ENCODE peak calls at places on chromosomes 13 and 19, in ten cellular contexts. D is MCF 10A, Q is colonic mucosa, C is kidney epithelial cell, T is heart left ventricle, G is heart right ventricle, R is H9, U is astrocyte of the cerebellum, Z is GM10248, N is H1. I is an unnamed sample.

GRCh38 chr13:32852568-32852967 is 163.7 kb upstream of the KL start:
- DNase-seq in D (peak), Q (no peak), C (no peak), T (no peak), G (no peak), R (no peak), U (no peak), Z (no peak), N (no peak), I (no peak)

GRCh38 chr13:79810671-79811070 is 329.7 kb downstream of the NDFIP2 start:
- DNase-seq in D (no peak), Q (no peak), C (peak), T (no peak), G (no peak), R (no peak), U (peak), Z (no peak), N (no peak), I (peak)

GRCh38 chr19:12574036-12574435 is 22.8 kb upstream of the ZNF564 start:
- DNase-seq in D (no peak), Q (peak), C (no peak), T (no peak), G (no peak), R (no peak), U (no peak), Z (peak), N (no peak), I (no peak)

GRCh38 chr13:114154476-114154875 is 22.1 kb upstream of the RASA3 start:
- DNase-seq in D (no peak), Q (no peak), C (no peak), T (no peak), G (no peak), R (no peak), U (no peak), Z (no peak), N (no peak), I (no peak)

GRCh38 chr13:94968040-94968756 is 255.9 kb upstream of the SOX21 start:
- DNase-seq in D (no peak), Q (no peak), C (no peak), T (no peak), G (no peak), R (peak), U (no peak), Z (peak), N (peak), I (no peak)

GRCh38 chr19:3210347-3211017 is 14.0 kb upstream of the CELF5 start:
- DNase-seq in D (peak), Q (peak), C (no peak), T (peak), G (no peak), R (peak), U (no peak), Z (peak), N (peak), I (no peak)

GRCh38 chr19:3338541-3339181 is 27.7 kb upstream of the NFIC start:
- DNase-seq in D (peak), Q (peak), C (no peak), T (no peak), G (no peak), R (no peak), U (no peak), Z (no peak), N (no peak), I (no peak)

GRCh38 chr19:10362259-10362658 is 18.1 kb downstream of the TYK2 start:
- DNase-seq in D (no peak), Q (no peak), C (no peak), T (no peak), G (no peak), R (no peak), U (no peak), Z (no peak), N (peak), I (no peak)

GRCh38 chr13:20570540-20570939 is 3.6 kb downstream of the IFT88 start:
- DNase-seq in D (no peak), Q (no peak), C (no peak), T (no peak), G (no peak), R (no peak), U (no peak), Z (no peak), N (no peak), I (no peak)

GRCh38 chr19:55370305-55370988 is at the start of gene IL11:
- DNase-seq in D (no peak), Q (no peak), C (no peak), T (no peak), G (no peak), R (no peak), U (no peak), Z (no peak), N (no peak), I (no peak)

GRCh38 chr19:41186971-41187883 is 5.8 kb upstream of the CYP2S1 start:
- DNase-seq in D (no peak), Q (no peak), C (no peak), T (no peak), G (no peak), R (no peak), U (no peak), Z (no peak), N (no peak), I (no peak)

GRCh38 chr13:32165791-32166190 is 134.2 kb downstream of the FRY start:
- DNase-seq in D (peak), Q (no peak), C (no peak), T (peak), G (peak), R (no peak), U (no peak), Z (no peak), N (no peak), I (no peak)

GRCh38 chr19:9849786-9850185 is 14.7 kb downstream of the PIN1 start:
- DNase-seq in D (no peak), Q (no peak), C (no peak), T (no peak), G (no peak), R (no peak), U (no peak), Z (no peak), N (no peak), I (no peak)

GRCh38 chr13:21361123-21361522 is 98.0 kb downstream of the ZDHHC20 start:
- DNase-seq in D (no peak), Q (no peak), C (no peak), T (no peak), G (no peak), R (no peak), U (no peak), Z (no peak), N (peak), I (no peak)

GRCh38 chr19:4363571-4364304 is 20.4 kb downstream of the MPND start:
- DNase-seq in D (no peak), Q (no peak), C (no peak), T (no peak), G (no peak), R (no peak), U (no peak), Z (no peak), N (peak), I (no peak)

GRCh38 chr19:48629297-48629598 is 7.9 kb downstream of the DBP start:
- DNase-seq in D (no peak), Q (no peak), C (no peak), T (no peak), G (no peak), R (no peak), U (no peak), Z (no peak), N (no peak), I (no peak)

GRCh38 chr13:19185086-19185864 is 3.7 kb upstream of the TUBA3C start:
- DNase-seq in D (no peak), Q (no peak), C (no peak), T (no peak), G (no peak), R (no peak), U (no peak), Z (peak), N (no peak), I (no peak)

GRCh38 chr13:101624981-101625380 is 172.5 kb downstream of the ITGBL1 start:
- DNase-seq in D (no peak), Q (no peak), C (no peak), T (no peak), G (no peak), R (no peak), U (no peak), Z (no peak), N (no peak), I (no peak)

GRCh38 chr19:10318807-10319426 is 3.1 kb upstream of the FDX2 start:
- DNase-seq in D (no peak), Q (no peak), C (no peak), T (no peak), G (no peak), R (no peak), U (no peak), Z (no peak), N (no peak), I (no peak)

GRCh38 chr13:85806553-85807175 is 7.4 kb upstream of the SLITRK6 start:
- DNase-seq in D (peak), Q (no peak), C (peak), T (no peak), G (no peak), R (no peak), U (peak), Z (peak), N (no peak), I (no peak)
- TF ChIP-seq CTCF in D (peak), Q (peak), C (peak), T (peak), G (peak), R (peak), U (peak), Z (peak), N (peak), I (peak)

GRCh38 chr13:29137016-29137415 is 316.9 kb downstream of the MTUS2 start:
- DNase-seq in D (no peak), Q (no peak), C (no peak), T (no peak), G (no peak), R (no peak), U (no peak), Z (no peak), N (no peak), I (no peak)
- TF ChIP-seq CTCF in D (no peak), Q (no peak), C (no peak), T (no peak), G (no peak), R (no peak), U (no peak), Z (no peak), N (no peak), I (no peak)

GRCh38 chr19:49862411-49863253 is 4.7 kb downstream of the PNKP start:
- DNase-seq in D (no peak), Q (peak), C (no peak), T (no peak), G (no peak), R (peak), U (no peak), Z (no peak), N (peak), I (no peak)

GRCh38 chr19:49863254-49863934 is 4.0 kb downstream of the PNKP start:
- DNase-seq in D (no peak), Q (no peak), C (no peak), T (no peak), G (no peak), R (no peak), U (no peak), Z (no peak), N (no peak), I (no peak)

GRCh38 chr19:49860716-49861100 is 6.7 kb downstream of the PNKP start:
- DNase-seq in D (no peak), Q (no peak), C (no peak), T (no peak), G (no peak), R (no peak), U (no peak), Z (no peak), N (no peak), I (no peak)

GRCh38 chr19:49861127-49861526 is 6.2 kb downstream of the PNKP start:
- DNase-seq in D (no peak), Q (no peak), C (no peak), T (no peak), G (no peak), R (peak), U (no peak), Z (no peak), N (peak), I (no peak)

DNA sequence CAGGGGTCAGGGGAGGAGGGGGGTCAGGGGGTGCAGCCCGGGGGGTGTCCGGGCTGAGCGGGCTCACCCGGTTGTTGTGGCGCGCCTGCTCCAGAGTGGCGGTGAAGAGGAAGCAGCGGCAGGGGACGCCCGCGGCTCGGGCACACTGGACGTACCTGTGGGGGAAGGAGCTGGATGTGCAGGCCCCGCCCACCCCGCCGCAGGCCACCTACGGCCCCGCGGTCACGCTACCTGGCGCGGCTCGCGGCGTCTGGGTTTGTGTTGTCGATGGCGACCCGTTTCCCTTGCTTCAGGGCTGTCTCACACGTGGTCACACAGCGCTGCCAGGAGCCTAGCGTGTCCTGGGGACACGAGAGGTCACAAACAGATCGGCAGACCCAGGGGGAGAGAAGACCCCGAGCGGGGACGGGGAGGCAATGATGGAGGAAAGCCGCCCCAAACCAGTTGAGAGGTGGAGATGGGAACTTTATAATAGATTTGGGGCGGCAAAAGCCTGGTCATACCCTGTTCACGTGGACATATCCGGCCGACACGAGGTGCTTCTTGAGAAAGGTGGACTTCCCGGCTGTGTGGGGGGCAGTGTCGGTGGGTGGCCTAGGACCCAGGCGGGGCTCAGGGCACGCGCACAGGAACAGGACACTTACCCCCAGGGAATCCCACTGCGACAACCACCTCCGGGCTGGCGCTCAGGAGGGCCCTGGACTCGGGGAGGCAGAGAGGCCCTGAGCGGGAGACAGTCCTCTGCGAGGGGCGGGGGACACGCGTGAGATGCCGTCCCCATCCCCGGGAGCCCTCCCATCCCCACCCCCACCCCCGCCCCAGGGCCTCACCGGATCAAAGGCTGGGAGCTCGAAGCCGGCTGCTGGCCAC is 5.6 kb downstream of the PNKP start:
- DNase-seq in D (no peak), Q (no peak), C (no peak), T (no peak), G (peak), R (peak), U (no peak), Z (no peak), N (no peak), I (no peak)
- TF ChIP-seq CTCF in D (no peak), Q (no peak), C (no peak), T (no peak), G (no peak), R (no peak), U (no peak), Z (no peak), N (no peak), I (no peak)

DNA sequence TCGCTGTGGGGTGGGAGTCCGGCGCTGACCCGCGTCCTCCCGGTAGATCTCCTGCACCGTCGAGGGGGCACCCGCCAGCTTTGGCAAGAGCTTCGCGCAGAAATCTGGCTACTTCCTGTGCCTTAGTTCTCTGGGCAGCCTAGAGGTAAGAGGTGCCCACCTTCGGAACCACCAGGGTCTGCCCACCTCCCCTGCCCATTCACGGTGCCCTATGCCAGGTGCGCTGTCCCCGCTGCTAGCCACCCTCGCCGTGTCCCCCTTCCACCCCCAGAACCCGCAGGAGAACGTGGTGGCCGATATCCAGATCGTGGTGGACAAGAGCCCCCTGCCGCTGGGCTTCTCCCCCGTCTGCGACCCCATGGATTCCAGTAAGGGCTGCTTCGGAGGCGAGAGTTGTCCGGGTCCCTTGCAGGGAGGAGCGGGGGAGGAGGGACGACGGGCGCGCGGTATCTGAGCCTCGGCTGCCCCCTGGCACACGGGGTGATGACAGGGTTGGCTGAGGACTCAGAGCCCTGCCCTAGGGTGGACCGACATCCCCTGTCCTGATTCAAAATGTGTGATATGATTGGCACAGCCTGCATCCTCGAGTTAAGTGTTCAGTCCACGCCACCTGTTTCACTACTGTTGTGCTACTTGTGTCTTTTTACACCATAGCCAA is 549 bp downstream of the MVB12A start:
- DNase-seq in D (peak), Q (peak), C (no peak), T (peak), G (peak), R (peak), U (no peak), Z (peak), N (peak), I (no peak)
- TF ChIP-seq CTCF in D (no peak), Q (no peak), C (no peak), T (no peak), G (no peak), R (peak), U (peak), Z (no peak), N (peak), I (no peak)

GRCh38 chr13:111586291-111586690 is 265.8 kb downstream of the TEX29 start:
- DNase-seq in D (no peak), Q (no peak), C (no peak), T (no peak), G (no peak), R (peak), U (no peak), Z (no peak), N (no peak), I (no peak)
- TF ChIP-seq CTCF in D (no peak), Q (no peak), C (no peak), T (no peak), G (no peak), R (no peak), U (no peak), Z (no peak), N (no peak), I (no peak)

GRCh38 chr13:26605845-26606244 is 48.4 kb downstream of the WASF3 start:
- DNase-seq in D (no peak), Q (no peak), C (no peak), T (no peak), G (no peak), R (peak), U (no peak), Z (no peak), N (no peak), I (no peak)
- TF ChIP-seq CTCF in D (no peak), Q (no peak), C (peak), T (no peak), G (no peak), R (peak), U (no peak), Z (no peak), N (peak), I (no peak)

GRCh38 chr13:30832845-30833332 is 73.2 kb upstream of the MEDAG start:
- DNase-seq in D (peak), Q (peak), C (peak), T (peak), G (no peak), R (peak), U (no peak), Z (peak), N (no peak), I (peak)

GRCh38 chr13:30831515-30831914 is 74.6 kb upstream of the MEDAG start:
- DNase-seq in D (no peak), Q (peak), C (no peak), T (no peak), G (no peak), R (no peak), U (no peak), Z (no peak), N (no peak), I (no peak)

GRCh38 chr13:30830638-30830965 is 75.5 kb upstream of the MEDAG start:
- DNase-seq in D (no peak), Q (no peak), C (no peak), T (no peak), G (no peak), R (no peak), U (no peak), Z (no peak), N (no peak), I (no peak)

GRCh38 chr13:30829788-30830637 is 76.1 kb upstream of the MEDAG start:
- DNase-seq in D (peak), Q (no peak), C (no peak), T (no peak), G (no peak), R (no peak), U (no peak), Z (no peak), N (no peak), I (no peak)

GRCh38 chr13:30832377-30832776 is 73.7 kb upstream of the MEDAG start:
- DNase-seq in D (no peak), Q (peak), C (no peak), T (no peak), G (no peak), R (no peak), U (no peak), Z (no peak), N (no peak), I (no peak)
- TF ChIP-seq CTCF in D (no peak), Q (no peak), C (no peak), T (no peak), G (no peak), R (no peak), U (no peak), Z (no peak), N (no peak), I (no peak)

GRCh38 chr13:22740264-22740663 is 440.5 kb upstream of the SGCG start:
- DNase-seq in D (no peak), Q (no peak), C (no peak), T (no peak), G (no peak), R (no peak), U (no peak), Z (no peak), N (no peak), I (no peak)
- TF ChIP-seq CTCF in D (peak), Q (no peak), C (peak), T (no peak), G (no peak), R (peak), U (no peak), Z (no peak), N (peak), I (peak)

DNA sequence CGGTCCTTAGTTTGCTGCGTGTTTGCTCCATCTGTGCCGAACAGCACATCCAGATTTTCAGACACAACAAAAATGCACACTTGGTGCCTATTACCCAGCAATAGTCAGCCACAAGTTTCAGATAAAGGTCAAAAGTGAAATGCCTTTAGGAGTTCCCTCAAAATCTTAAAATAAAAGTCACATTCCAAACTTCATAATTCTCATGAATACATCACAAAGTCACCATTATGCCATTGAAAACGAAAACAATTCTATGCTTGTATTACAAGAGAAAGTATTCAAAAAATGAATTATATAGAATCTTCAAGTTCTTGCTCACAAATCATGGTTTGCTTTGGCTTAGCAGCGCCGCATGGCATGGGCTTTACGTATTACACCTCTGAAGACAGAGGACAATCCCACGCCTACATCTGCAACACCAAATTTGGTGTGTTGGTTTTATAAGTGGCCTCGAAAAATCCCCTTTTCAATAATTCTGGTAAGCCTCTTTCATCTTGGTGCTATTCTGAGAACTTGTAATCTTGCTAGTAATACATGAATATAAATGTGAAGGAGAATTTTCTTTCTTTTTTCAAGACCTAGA is 26.6 kb downstream of the COL4A1 start:
- DNase-seq in D (no peak), Q (no peak), C (no peak), T (no peak), G (no peak), R (no peak), U (no peak), Z (no peak), N (no peak), I (no peak)
- TF ChIP-seq CTCF in D (no peak), Q (no peak), C (no peak), T (no peak), G (no peak), R (no peak), U (no peak), Z (no peak), N (no peak), I (no peak)